ENCODE peak calls at places on chromosomes 3 and 15, in four cellular contexts. T is astrocyte, O is neural crest cell, P is fibroblast of pulmonary artery. B is an unnamed sample.

GRCh38 chr3:120040813-120041377 is 53.4 kb downstream of the GSK3B start:
- DNase-seq in T (no peak), O (no peak), P (no peak), B (no peak)

GRCh38 chr15:57060799-57061198 is 142.4 kb downstream of the TCF12 start:
- DNase-seq in T (peak), O (no peak), P (peak), B (peak)

GRCh38 chr3:64291345-64291744 is 66.1 kb upstream of the PRICKLE2 start:
- DNase-seq in T (peak), O (no peak), P (peak), B (peak)

GRCh38 chr3:15223684-15224575 is 17.9 kb downstream of the CAPN7 start:
- DNase-seq in T (no peak), O (no peak), P (no peak), B (no peak)

GRCh38 chr15:98964461-98965454 is 42.8 kb downstream of the PGPEP1L start:
- DNase-seq in T (no peak), O (no peak), P (no peak), B (no peak)

GRCh38 chr15:29141206-29141907 is 128.3 kb downstream of the NSMCE3 start:
- DNase-seq in T (no peak), O (no peak), P (no peak), B (no peak)

GRCh38 chr15:64856429-64857145 is 14.9 kb downstream of the PLEKHO2 start:
- DNase-seq in T (peak), O (peak), P (peak), B (peak)

GRCh38 chr15:95018888-95019545 is 787.7 kb downstream of the MCTP2 start:
- DNase-seq in T (peak), O (no peak), P (peak), B (peak)

GRCh38 chr15:42707068-42707467 is 29.9 kb downstream of the CDAN1 start:
- DNase-seq in T (peak), O (no peak), P (peak), B (peak)

GRCh38 chr15:93076217-93076616 is 12.8 kb downstream of the RGMA start:
- DNase-seq in T (no peak), O (no peak), P (no peak), B (no peak)

GRCh38 chr3:128547368-128547987 is 54.5 kb upstream of the GATA2 start:
- DNase-seq in T (peak), O (no peak), P (peak), B (no peak)

GRCh38 chr15:51782357-51782896 is 31.0 kb downstream of the TMOD2 start:
- DNase-seq in T (no peak), O (no peak), P (peak), B (peak)

GRCh38 chr3:107629556-107629955 is 106.8 kb downstream of the BBX start:
- DNase-seq in T (peak), O (no peak), P (peak), B (no peak)

GRCh38 chr3:71724584-71725278 is 471 bp downstream of the EIF4E3 start:
- DNase-seq in T (no peak), O (peak), P (no peak), B (no peak)

GRCh38 chr3:78101363-78101762 is 1061.5 kb downstream of the ROBO2 start:
- DNase-seq in T (peak), O (no peak), P (peak), B (no peak)

DNA sequence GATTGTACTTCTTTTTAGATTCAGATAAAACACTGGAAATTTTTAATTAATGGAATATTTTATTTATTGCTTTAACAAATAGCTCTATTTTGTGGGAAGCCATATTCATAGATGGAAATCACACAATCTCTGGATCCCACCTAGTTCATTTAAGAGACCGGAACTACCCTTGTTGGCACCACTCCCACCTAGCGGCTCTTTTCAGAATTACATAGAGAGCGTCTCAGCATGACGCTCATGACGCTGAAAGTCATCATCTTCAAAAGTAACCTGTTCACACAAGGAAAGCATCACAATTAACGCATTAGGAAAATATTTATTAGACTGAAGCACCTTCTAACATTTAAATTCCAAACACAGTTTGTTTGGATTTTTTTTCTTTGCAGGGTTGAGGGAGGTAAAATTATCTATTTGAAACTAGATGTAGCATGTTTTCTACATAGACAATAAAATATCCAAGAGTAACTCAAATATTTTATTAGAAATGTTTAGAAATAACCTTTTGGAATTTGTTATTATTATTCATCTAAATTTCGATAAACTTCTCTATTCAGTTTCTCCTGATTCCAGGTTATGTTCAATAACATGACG is 214.9 kb upstream of the ARRDC4 start:
- DNase-seq in T (no peak), O (peak), P (peak), B (peak)
- TF ChIP-seq CTCF in T (peak), O (peak), P (peak), B (peak)

GRCh38 chr15:25846377-25846776 is 16.8 kb downstream of the ATP10A start:
- DNase-seq in T (no peak), O (no peak), P (no peak), B (no peak)
- TF ChIP-seq CTCF in T (no peak), O (no peak), P (no peak), B (no peak)

GRCh38 chr15:58396181-58396580 is 35.6 kb upstream of the LIPC start:
- DNase-seq in T (peak), O (no peak), P (peak), B (no peak)

GRCh38 chr15:58391088-58391487 is 40.7 kb upstream of the LIPC start:
- DNase-seq in T (no peak), O (no peak), P (no peak), B (no peak)

GRCh38 chr15:58392141-58392540 is 39.6 kb upstream of the LIPC start:
- DNase-seq in T (no peak), O (no peak), P (no peak), B (no peak)

GRCh38 chr15:58392611-58393161 is 39.1 kb upstream of the LIPC start:
- DNase-seq in T (peak), O (no peak), P (no peak), B (no peak)

GRCh38 chr15:58393196-58393790 is 38.5 kb upstream of the LIPC start:
- DNase-seq in T (peak), O (no peak), P (no peak), B (no peak)
- TF ChIP-seq CTCF in T (no peak), O (no peak), P (no peak), B (no peak)

GRCh38 chr15:60539017-60539416 is 60.1 kb upstream of the ICE2 start:
- DNase-seq in T (no peak), O (no peak), P (no peak), B (no peak)
- TF ChIP-seq CTCF in T (no peak), O (no peak), P (no peak), B (no peak)

GRCh38 chr3:4001976-4002375 is 202.7 kb downstream of the LRRN1 start:
- DNase-seq in T (no peak), O (no peak), P (no peak), B (no peak)

GRCh38 chr3:3992312-3992874 is 193.2 kb downstream of the LRRN1 start:
- DNase-seq in T (no peak), O (no peak), P (no peak), B (no peak)

DNA sequence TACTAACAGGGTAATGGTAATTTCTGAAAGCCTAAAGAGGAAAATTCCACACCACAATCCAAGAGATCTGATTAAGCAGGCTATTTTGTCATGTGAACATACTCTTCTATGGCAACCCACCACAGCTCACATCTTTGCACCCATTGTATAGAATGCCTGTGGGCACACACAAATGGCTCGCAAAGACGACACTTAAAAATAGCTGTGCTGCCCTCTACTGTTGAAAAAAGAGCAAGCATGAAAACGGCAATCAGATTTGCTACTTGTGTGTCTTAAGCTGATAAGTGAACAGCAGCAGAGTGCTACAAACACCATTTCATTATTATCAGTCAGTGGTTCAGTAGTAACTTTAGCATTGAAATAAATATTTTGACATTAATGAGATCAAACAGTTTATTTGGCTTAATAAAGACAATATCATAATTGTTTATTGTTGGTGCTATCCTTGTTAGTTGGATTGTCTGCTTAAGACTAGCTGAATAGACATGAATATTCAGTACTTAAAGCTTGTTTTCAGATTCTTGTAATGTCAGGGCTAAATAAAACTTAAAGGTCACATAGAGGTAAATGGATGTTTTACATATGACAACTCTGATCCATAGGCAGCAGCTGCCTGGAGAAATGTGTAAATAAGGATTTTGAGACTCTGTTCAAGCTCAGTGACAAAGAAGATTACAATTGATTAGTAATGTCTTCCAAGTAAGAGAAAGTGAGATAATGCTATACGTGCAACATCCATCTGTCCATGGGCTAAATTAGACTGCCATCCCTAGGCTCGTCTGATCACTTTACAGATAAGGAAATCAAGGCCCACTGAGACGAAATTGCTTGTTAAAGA is 199.1 kb downstream of the LRRN1 start:
- DNase-seq in T (peak), O (peak), P (peak), B (peak)
- TF ChIP-seq CTCF in T (peak), O (peak), P (peak), B (no peak)

GRCh38 chr3:123414958-123415792 is 33.7 kb downstream of the ADCY5 start:
- DNase-seq in T (no peak), O (no peak), P (no peak), B (no peak)
- TF ChIP-seq CTCF in T (no peak), O (no peak), P (no peak), B (no peak)

DNA sequence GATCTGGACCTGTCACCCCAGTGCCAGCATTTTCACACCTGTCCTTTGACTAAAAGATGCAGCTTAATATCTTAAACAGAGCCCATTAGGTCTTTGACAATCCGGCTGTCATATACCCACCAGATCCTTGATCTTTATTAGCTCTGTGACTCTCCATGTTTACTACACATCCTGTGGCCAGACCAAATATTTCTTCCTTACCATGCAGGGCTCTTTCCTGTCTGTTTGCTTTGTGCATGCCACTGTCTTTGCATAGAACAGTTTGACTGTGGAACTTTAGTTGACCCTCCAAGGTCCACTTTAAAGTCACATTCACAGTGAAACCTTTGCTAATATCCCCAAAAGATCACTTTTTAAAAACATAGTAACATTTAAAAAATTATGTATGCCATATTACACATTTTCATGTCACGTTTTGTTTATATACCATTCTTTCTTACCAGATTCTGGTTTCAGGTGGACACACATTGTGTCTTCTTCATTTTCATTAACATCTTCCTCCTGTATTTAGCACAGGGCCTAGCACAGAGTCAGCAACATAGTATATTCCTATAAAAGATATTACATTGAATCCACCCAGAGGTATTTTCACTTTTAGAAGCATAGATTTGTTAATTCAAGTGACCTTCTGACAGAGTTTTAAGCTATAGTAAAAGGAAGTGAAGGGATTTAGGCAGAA is 95.8 kb downstream of the RAP2B start:
- DNase-seq in T (no peak), O (no peak), P (no peak), B (no peak)
- TF ChIP-seq CTCF in T (no peak), O (no peak), P (no peak), B (no peak)

DNA sequence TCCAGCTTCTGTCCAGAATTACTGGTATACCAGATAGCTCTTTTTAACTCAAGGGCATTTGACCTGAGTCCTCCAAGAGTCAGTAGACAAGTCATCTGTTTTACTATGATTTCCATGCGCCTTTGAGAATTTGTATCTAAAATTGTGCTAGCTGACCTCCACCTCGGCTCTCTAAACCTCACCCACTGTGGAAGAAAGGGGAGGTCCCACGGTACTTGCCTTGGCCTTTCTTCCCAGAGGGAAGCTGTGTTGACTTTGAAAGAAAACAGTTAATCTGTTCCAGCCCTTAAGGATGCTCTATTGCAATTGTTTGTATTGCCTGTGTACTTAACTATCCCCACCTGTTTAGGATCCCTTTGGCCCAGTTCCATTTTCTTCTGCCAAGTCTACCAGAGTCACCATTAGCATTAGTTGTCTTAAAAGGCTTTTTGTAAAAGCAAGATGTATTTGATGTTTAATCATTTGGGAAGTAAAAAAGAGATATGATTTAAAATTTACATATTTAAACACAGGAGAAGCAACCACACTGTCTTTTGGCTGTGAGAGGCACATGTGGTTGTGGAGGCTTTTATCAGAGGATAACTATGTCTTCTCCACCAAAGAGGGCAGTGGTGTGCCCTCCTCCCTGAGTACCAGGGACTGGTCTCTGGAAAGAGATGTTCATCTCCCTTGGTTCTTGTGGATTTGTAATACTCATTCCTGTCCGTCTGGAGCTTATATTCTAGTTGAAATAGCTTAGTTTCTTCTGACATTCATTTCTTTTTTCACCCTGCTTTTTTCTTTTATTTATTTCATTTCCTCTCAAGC is 88.8 kb downstream of the CRTC3 start:
- DNase-seq in T (no peak), O (no peak), P (no peak), B (no peak)
- TF ChIP-seq CTCF in T (no peak), O (no peak), P (no peak), B (no peak)